ENCODE peak calls at places on chromosomes 12 and 14, in eight cellular contexts. W, P, Y, U, R, N, A and F are unnamed samples.

GRCh38 chr12:10068634-10069033 is 30.2 kb downstream of the CLEC1A start:
- DNase-seq in W (no peak), P (no peak), Y (no peak), U (no peak), R (no peak), N (no peak), A (no peak), F (no peak)

GRCh38 chr12:123083661-123084571 is 67.0 kb downstream of the PITPNM2 start:
- DNase-seq in W (no peak), P (no peak), Y (no peak), U (no peak), R (no peak), N (no peak), A (no peak), F (no peak)

GRCh38 chr14:26486922-26487321 is 110.9 kb downstream of the NOVA1 start:
- DNase-seq in W (no peak), P (no peak), Y (no peak), U (no peak), R (no peak), N (no peak), A (no peak), F (no peak)

GRCh38 chr12:51118706-51119105 is 35.3 kb upstream of the CSRNP2 start:
- DNase-seq in W (peak; percentile 33), P (peak; percentile 27), Y (no peak), U (peak; percentile 13), R (no peak), N (no peak), A (no peak), F (no peak)

GRCh38 chr14:96198430-96199133 is 6.1 kb upstream of the BDKRB2 start:
- DNase-seq in W (no peak), P (no peak), Y (no peak), U (no peak), R (no peak), N (no peak), A (peak; percentile 81), F (no peak)

GRCh38 chr12:25819713-25820112 is 138.8 kb upstream of the RASSF8 start:
- DNase-seq in W (no peak), P (no peak), Y (no peak), U (no peak), R (no peak), N (no peak), A (no peak), F (no peak)

GRCh38 chr12:18810537-18811253 is 72.8 kb downstream of the CAPZA3 start:
- DNase-seq in W (peak; percentile 36), P (no peak), Y (no peak), U (no peak), R (no peak), N (no peak), A (no peak), F (no peak)

GRCh38 chr12:90102957-90103652 is 394.5 kb upstream of the ATP2B1 start:
- DNase-seq in W (peak; percentile 62), P (no peak), Y (no peak), U (no peak), R (no peak), N (no peak), A (no peak), F (no peak)

GRCh38 chr14:31867570-31867969 is 209.5 kb upstream of the ARHGAP5 start:
- DNase-seq in W (no peak), P (no peak), Y (no peak), U (no peak), R (no peak), N (no peak), A (no peak), F (no peak)

GRCh38 chr12:53824001-53824716 is 72.4 kb upstream of the CISTR start:
- DNase-seq in W (no peak), P (no peak), Y (no peak), U (no peak), R (no peak), N (no peak), A (no peak), F (no peak)

GRCh38 chr12:53825246-53826081 is 73.7 kb upstream of the CISTR start:
- DNase-seq in W (no peak), P (no peak), Y (no peak), U (no peak), R (no peak), N (no peak), A (no peak), F (no peak)

GRCh38 chr12:53827306-53827705 is 75.5 kb upstream of the CISTR start:
- DNase-seq in W (no peak), P (no peak), Y (no peak), U (no peak), R (no peak), N (no peak), A (no peak), F (no peak)

GRCh38 chr12:53828598-53828997 is 76.8 kb upstream of the CISTR start:
- DNase-seq in W (no peak), P (no peak), Y (no peak), U (no peak), R (no peak), N (no peak), A (no peak), F (no peak)

DNA sequence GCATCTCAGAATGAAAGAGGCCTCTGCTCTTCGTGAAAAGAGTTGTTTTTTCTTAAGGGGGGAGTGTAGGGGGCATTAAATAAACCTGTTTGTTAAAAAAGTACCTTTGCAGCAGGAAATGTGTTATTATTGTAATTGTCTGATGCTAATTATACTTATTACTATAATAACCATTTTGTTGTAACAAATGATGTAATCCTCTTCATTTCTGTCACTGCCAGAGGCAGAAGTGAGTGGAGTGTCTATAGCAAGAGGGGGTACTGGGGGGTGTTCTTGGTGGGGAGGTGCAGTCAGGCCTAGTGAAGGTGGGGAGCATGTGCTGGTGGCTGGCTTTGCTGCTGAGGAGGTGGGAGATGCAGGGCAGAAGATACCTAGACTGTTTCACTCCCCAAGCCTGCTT is 77.4 kb upstream of the CISTR start:
- DNase-seq in W (no peak), P (no peak), Y (no peak), U (no peak), R (no peak), N (no peak), A (no peak), F (no peak)
- TF ChIP-seq CTCF in W (no peak), P (no peak), Y (no peak), U (no peak), R (no peak), N (no peak), A (no peak), F (no peak)

DNA sequence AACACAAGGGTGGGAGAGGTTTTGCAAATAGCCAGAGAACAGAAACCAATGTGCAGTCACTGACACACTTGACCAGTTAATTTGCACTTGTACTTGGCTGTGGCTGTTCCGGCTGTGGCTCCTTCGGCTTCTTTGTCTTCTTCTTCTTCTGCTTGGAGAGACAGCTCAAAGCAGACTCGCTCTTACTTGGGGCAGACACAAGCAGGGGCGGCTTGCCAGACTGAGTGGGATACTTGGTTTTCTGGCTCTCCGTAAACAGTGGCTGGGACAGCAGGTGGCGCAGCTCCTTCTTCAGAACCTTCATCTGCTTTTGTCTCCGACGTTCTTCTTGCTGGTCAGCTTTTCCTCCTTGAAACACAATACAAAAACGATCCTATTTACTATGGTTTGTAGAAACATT is 25.0 kb downstream of the OTUB2 start:
- DNase-seq in W (peak; percentile 67), P (peak; percentile 15), Y (peak; percentile 75), U (no peak), R (no peak), N (peak; percentile 51), A (no peak), F (no peak)
- TF ChIP-seq CTCF in W (peak; percentile 61), P (peak; percentile 57), Y (peak; percentile 15), U (peak; percentile 50), R (peak; percentile 52), N (peak; percentile 10), A (no peak), F (peak; percentile 56)

GRCh38 chr14:90981658-90982057 is 78.8 kb downstream of the RPS6KA5 start:
- DNase-seq in W (no peak), P (no peak), Y (no peak), U (no peak), R (no peak), N (no peak), A (no peak), F (no peak)

GRCh38 chr14:90986510-90986909 is 73.9 kb downstream of the RPS6KA5 start:
- DNase-seq in W (no peak), P (no peak), Y (no peak), U (no peak), R (no peak), N (no peak), A (no peak), F (no peak)

GRCh38 chr14:90987140-90987539 is 73.3 kb downstream of the RPS6KA5 start:
- DNase-seq in W (no peak), P (no peak), Y (no peak), U (no peak), R (no peak), N (no peak), A (no peak), F (no peak)

GRCh38 chr14:90983560-90983959 is 76.9 kb downstream of the RPS6KA5 start:
- DNase-seq in W (no peak), P (no peak), Y (no peak), U (no peak), R (no peak), N (no peak), A (no peak), F (no peak)

DNA sequence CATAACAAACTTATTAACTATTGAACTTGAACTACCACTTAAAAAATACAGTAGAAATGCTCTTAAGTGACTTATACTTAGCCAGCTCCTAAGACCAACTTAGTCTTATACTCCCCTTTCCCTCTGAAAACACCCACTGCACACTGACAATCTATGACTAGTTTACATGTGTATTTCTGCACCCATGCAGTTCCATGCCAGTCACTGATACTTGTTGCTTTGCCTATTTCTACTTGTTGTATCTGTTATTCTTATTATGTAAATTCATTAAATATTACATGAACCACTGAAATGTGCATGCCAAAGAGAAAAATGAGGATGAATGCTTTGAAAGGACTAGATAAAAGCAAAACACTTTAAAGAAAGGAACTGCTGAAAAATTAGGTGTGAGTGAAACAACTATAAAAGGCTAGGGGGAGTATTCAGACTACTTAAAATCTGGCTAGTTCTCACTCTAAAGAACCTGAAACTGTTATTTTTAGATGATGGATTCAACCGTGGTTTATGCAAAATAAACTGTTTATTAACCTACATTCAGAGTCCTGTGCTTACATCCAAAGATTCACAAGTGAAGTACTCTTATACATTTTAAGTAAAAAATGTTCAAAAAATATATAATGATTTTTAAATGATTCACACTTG is 74.7 kb downstream of the RPS6KA5 start:
- DNase-seq in W (no peak), P (no peak), Y (no peak), U (no peak), R (no peak), N (no peak), A (no peak), F (no peak)
- TF ChIP-seq CTCF in W (no peak), P (no peak), Y (no peak), U (no peak), R (no peak), N (no peak), A (no peak), F (no peak)

DNA sequence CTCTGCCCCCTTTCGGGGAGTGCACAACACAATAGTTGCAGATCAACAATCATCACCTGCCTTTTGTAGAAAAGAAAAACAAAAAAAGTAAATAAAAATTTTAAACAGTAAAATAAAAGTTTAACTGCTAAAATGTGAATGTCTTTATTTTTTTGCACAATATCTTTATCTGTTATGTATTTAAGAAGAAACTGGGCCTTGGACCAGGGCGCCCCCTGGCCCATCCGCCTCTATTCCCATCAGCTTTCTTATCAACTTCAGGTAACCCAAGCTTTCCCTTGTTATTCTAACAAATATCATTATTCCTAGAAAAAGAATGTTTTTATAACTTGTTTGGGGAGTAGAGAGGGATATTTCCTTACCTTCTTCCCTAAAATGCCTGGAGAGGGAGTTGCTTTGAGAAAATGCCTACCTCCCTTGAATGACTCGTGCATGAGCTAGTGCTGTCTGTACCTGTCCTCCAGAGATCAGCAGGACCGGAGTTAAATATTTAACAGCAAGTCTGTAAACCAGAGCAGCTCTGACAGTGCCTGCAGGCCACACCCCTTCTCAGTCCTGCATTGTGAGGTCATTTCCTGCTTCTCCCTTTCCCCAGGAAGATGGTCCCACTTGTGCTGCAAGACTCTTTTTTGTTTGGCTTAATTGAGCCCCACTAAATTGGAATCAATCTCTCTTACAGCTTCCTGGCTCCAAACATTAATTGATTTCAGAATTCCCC is 192.8 kb upstream of the RGS6 start:
- DNase-seq in W (peak; percentile 21), P (no peak), Y (no peak), U (no peak), R (no peak), N (no peak), A (no peak), F (no peak)
- TF ChIP-seq CTCF in W (peak; percentile 4), P (no peak), Y (no peak), U (no peak), R (no peak), N (no peak), A (no peak), F (no peak)